ENCODE peak calls at places on chromosomes 6 and 20, in eight cellular contexts. N is fibroblast of mammary gland; J is NCI-H345; T is cardiac muscle cell; B is transverse colon; D is heart right ventricle; C is stimulated activated naive CD4-positive, alpha-beta T cell; I is SK-N-DZ. A is an unnamed sample.

GRCh38 chr6:130222775-130223174 is at the start of gene SAMD3:
- DNase-seq in N (no peak), J (no peak), T (no peak), B (no peak), D (no peak), C (peak), I (no peak), A (no peak)

GRCh38 chr20:6994452-6994851 is 227.0 kb downstream of the BMP2 start:
- DNase-seq in N (peak), J (no peak), T (peak), B (no peak), D (no peak), C (no peak), I (no peak), A (peak)

GRCh38 chr6:151763938-151764680 is 43.4 kb upstream of the ESR1 start:
- DNase-seq in N (peak), J (no peak), T (peak), B (peak), D (peak), C (peak), I (peak), A (peak)

GRCh38 chr6:116764961-116765841 is at the start of gene FAM162B:
- DNase-seq in N (peak), J (peak), T (peak), B (peak), D (peak), C (no peak), I (peak), A (no peak)

GRCh38 chr20:50980851-50981713 is 22.5 kb downstream of the MOCS3 start:
- DNase-seq in N (peak), J (peak), T (peak), B (peak), D (peak), C (peak), I (peak), A (peak)

GRCh38 chr20:32484221-32485125 is 100.7 kb downstream of the NOL4L start:
- DNase-seq in N (no peak), J (peak), T (no peak), B (peak), D (no peak), C (peak), I (peak), A (no peak)

GRCh38 chr20:43915209-43916072 is 789 bp downstream of the TOX2 start:
- DNase-seq in N (peak), J (peak), T (peak), B (peak), D (no peak), C (peak), I (no peak), A (no peak)

GRCh38 chr6:31878761-31879542 is at the start of gene SLC44A4:
- DNase-seq in N (no peak), J (no peak), T (no peak), B (peak), D (no peak), C (no peak), I (no peak), A (no peak)

GRCh38 chr6:85449388-85449817 is 480 bp upstream of the NT5E start:
- DNase-seq in N (peak), J (no peak), T (peak), B (peak), D (peak), C (no peak), I (peak), A (peak)

GRCh38 chr20:33838035-33838864 is 27.1 kb downstream of the CHMP4B start:
- DNase-seq in N (no peak), J (no peak), T (no peak), B (peak), D (no peak), C (no peak), I (no peak), A (no peak)

GRCh38 chr6:142385352-142385751 is 83.5 kb downstream of the ADGRG6 start:
- DNase-seq in N (no peak), J (no peak), T (no peak), B (no peak), D (no peak), C (no peak), I (no peak), A (no peak)

GRCh38 chr6:157107571-157107914 is 215.8 kb downstream of the TMEM242 start:
- DNase-seq in N (no peak), J (no peak), T (no peak), B (no peak), D (no peak), C (no peak), I (no peak), A (no peak)

GRCh38 chr6:12064125-12064524 is 52.0 kb downstream of the HIVEP1 start:
- DNase-seq in N (peak), J (no peak), T (no peak), B (no peak), D (no peak), C (no peak), I (no peak), A (no peak)

GRCh38 chr6:16868968-16869367 is 107.7 kb upstream of the ATXN1 start:
- DNase-seq in N (no peak), J (no peak), T (no peak), B (no peak), D (no peak), C (no peak), I (no peak), A (no peak)

GRCh38 chr6:153058291-153058690 is 55.8 kb upstream of the MTRF1L start:
- DNase-seq in N (peak), J (no peak), T (peak), B (no peak), D (no peak), C (no peak), I (no peak), A (no peak)

GRCh38 chr20:17466641-17467040 is 64.5 kb downstream of the BFSP1 start:
- DNase-seq in N (no peak), J (no peak), T (no peak), B (no peak), D (no peak), C (no peak), I (no peak), A (no peak)

GRCh38 chr20:33165416-33166055 is 2.4 kb upstream of the BPIFA2 start:
- DNase-seq in N (no peak), J (no peak), T (no peak), B (no peak), D (no peak), C (no peak), I (no peak), A (no peak)

GRCh38 chr6:18226451-18226850 is 37.9 kb downstream of the DEK start:
- DNase-seq in N (peak), J (no peak), T (peak), B (no peak), D (no peak), C (no peak), I (no peak), A (no peak)

GRCh38 chr20:47551841-47552240 is 50.2 kb downstream of the NCOA3 start:
- DNase-seq in N (peak), J (peak), T (no peak), B (no peak), D (no peak), C (no peak), I (peak), A (no peak)

GRCh38 chr6:686528-686927 is 6.4 kb downstream of the EXOC2 start:
- DNase-seq in N (no peak), J (no peak), T (peak), B (no peak), D (no peak), C (no peak), I (peak), A (no peak)

GRCh38 chr20:9903048-9903651 is 64.3 kb upstream of the PAK5 start:
- DNase-seq in N (peak), J (no peak), T (peak), B (no peak), D (no peak), C (no peak), I (peak), A (no peak)

GRCh38 chr20:56624786-56625681 is 4.1 kb upstream of the TFAP2C start:
- DNase-seq in N (no peak), J (no peak), T (no peak), B (no peak), D (no peak), C (no peak), I (no peak), A (no peak)

GRCh38 chr20:50220093-50220893 is 29.7 kb downstream of the CEBPB start:
- DNase-seq in N (no peak), J (no peak), T (no peak), B (no peak), D (no peak), C (no peak), I (no peak), A (no peak)

GRCh38 chr6:141463237-141463977 is 669.3 kb upstream of the GJE1 start:
- DNase-seq in N (peak), J (no peak), T (peak), B (no peak), D (peak), C (no peak), I (no peak), A (peak)

GRCh38 chr6:3769610-3770009 is 18.1 kb upstream of the PXDC1 start:
- DNase-seq in N (peak), J (no peak), T (peak), B (no peak), D (no peak), C (no peak), I (no peak), A (no peak)

GRCh38 chr6:43850314-43851203 is 80.5 kb downstream of the VEGFA start:
- DNase-seq in N (no peak), J (no peak), T (no peak), B (no peak), D (no peak), C (no peak), I (no peak), A (no peak)

GRCh38 chr20:36472656-36473071 is 68.7 kb upstream of the MYL9 start:
- DNase-seq in N (no peak), J (peak), T (no peak), B (peak), D (peak), C (peak), I (no peak), A (no peak)

A was measured in kidney glomerular epithelial cell.